ENCODE peak calls at places on chromosomes 3 and 15, in five cellular contexts. B, C, R, Z and V are unnamed samples.

GRCh38 chr3:11604139-11604895 is 39.4 kb downstream of the VGLL4 start:
- DNase-seq in B (no peak), C (peak; percentile 80), R (no peak), Z (no peak), V (peak; percentile 93)

GRCh38 chr15:49621327-49622210 is 721 bp downstream of the DTWD1 start:
- DNase-seq in B (no peak), C (peak; percentile 32), R (no peak), Z (no peak), V (peak; percentile 23)

GRCh38 chr3:127787071-127787490 is 35.2 kb downstream of the MGLL start:
- DNase-seq in B (no peak), C (no peak), R (no peak), Z (peak; percentile 95), V (no peak)

GRCh38 chr3:186075489-186075888 is 33.4 kb downstream of the ETV5 start:
- DNase-seq in B (no peak), C (no peak), R (no peak), Z (no peak), V (no peak)

GRCh38 chr15:58526647-58527192 is 94.9 kb downstream of the LIPC start:
- DNase-seq in B (no peak), C (no peak), R (no peak), Z (no peak), V (no peak)

GRCh38 chr3:10505791-10506585 is 602 bp upstream of the ATP2B2 start:
- DNase-seq in B (no peak), C (no peak), R (no peak), Z (no peak), V (no peak)

GRCh38 chr3:115040673-115041286 is 106.3 kb downstream of the ZBTB20 start:
- DNase-seq in B (peak; percentile 66), C (peak; percentile 71), R (peak; percentile 75), Z (no peak), V (peak; percentile 76)

GRCh38 chr3:123586131-123586530 is 1.3 kb upstream of the HACD2 start:
- DNase-seq in B (no peak), C (peak; percentile 53), R (peak; percentile 57), Z (no peak), V (peak; percentile 80)

GRCh38 chr3:126558336-126559071 is at the start of gene C3orf22:
- DNase-seq in B (no peak), C (no peak), R (peak; percentile 0), Z (peak; percentile 36), V (no peak)

GRCh38 chr15:100722551-100723322 is 120.3 kb downstream of the ASB7 start:
- DNase-seq in B (peak; percentile 1), C (no peak), R (no peak), Z (no peak), V (no peak)

GRCh38 chr15:57732526-57733331 is 26.2 kb downstream of the POLR2M start:
- DNase-seq in B (peak; percentile 80), C (peak; percentile 72), R (peak; percentile 86), Z (no peak), V (peak; percentile 79)

GRCh38 chr3:71606582-71606981 is 23.1 kb upstream of the FOXP1 start:
- DNase-seq in B (no peak), C (no peak), R (no peak), Z (no peak), V (no peak)

GRCh38 chr15:63551400-63551799 is 45.8 kb upstream of the FBXL22 start:
- DNase-seq in B (no peak), C (peak; percentile 82), R (no peak), Z (no peak), V (peak; percentile 77)

GRCh38 chr3:61685755-61686154 is 124.4 kb downstream of the PTPRG start:
- DNase-seq in B (no peak), C (no peak), R (peak; percentile 40), Z (no peak), V (no peak)

GRCh38 chr15:85742186-85742751 is 52.5 kb downstream of the KLHL25 start:
- DNase-seq in B (no peak), C (peak; percentile 42), R (no peak), Z (no peak), V (peak; percentile 78)

GRCh38 chr3:133269393-133269792 is 130.5 kb upstream of the BFSP2 start:
- DNase-seq in B (no peak), C (no peak), R (no peak), Z (no peak), V (no peak)

GRCh38 chr3:63795438-63795837 is 23.7 kb upstream of the C3orf49 start:
- DNase-seq in B (no peak), C (no peak), R (peak; percentile 3), Z (no peak), V (no peak)

GRCh38 chr3:78889345-78889744 is 878.5 kb downstream of the ROBO1 start:
- DNase-seq in B (no peak), C (no peak), R (no peak), Z (no peak), V (no peak)

GRCh38 chr3:3998140-3998977 is 199.1 kb downstream of the LRRN1 start:
- DNase-seq in B (no peak), C (peak; percentile 4), R (peak; percentile 55), Z (no peak), V (peak; percentile 5)

GRCh38 chr3:89411211-89411610 is 303.8 kb downstream of the EPHA3 start:
- DNase-seq in B (no peak), C (no peak), R (no peak), Z (no peak), V (no peak)

GRCh38 chr3:21936207-21936606 is 185.2 kb upstream of the ZNF385D start:
- DNase-seq in B (no peak), C (no peak), R (no peak), Z (no peak), V (no peak)

GRCh38 chr3:45611619-45612018 is 17.1 kb downstream of the LIMD1 start:
- DNase-seq in B (no peak), C (no peak), R (no peak), Z (no peak), V (no peak)

GRCh38 chr15:96347181-96348111 is 16.9 kb downstream of the NR2F2 start:
- DNase-seq in B (peak; percentile 48), C (peak; percentile 80), R (no peak), Z (no peak), V (peak; percentile 84)

GRCh38 chr15:80709542-80709941 is 14.4 kb downstream of the ABHD17C start:
- DNase-seq in B (no peak), C (no peak), R (peak; percentile 85), Z (no peak), V (no peak)

GRCh38 chr3:77014236-77014635 is 25.7 kb upstream of the ROBO2 start:
- DNase-seq in B (no peak), C (no peak), R (no peak), Z (no peak), V (no peak)

GRCh38 chr3:105448338-105448982 is 81.8 kb downstream of the ALCAM start:
- DNase-seq in B (no peak), C (no peak), R (no peak), Z (no peak), V (no peak)

GRCh38 chr15:52441846-52442245 is 86.8 kb downstream of the MYO5A start:
- DNase-seq in B (no peak), C (peak; percentile 20), R (no peak), Z (no peak), V (peak; percentile 19)

GRCh38 chr3:133924041-133924440 is 28.4 kb upstream of the RAB6B start:
- DNase-seq in B (no peak), C (no peak), R (no peak), Z (no peak), V (peak; percentile 38)

GRCh38 chr3:157104928-157105652 is 54.9 kb downstream of the CCNL1 start:
- DNase-seq in B (no peak), C (no peak), R (no peak), Z (no peak), V (no peak)

GRCh38 chr3:45226206-45226915 is at the start of gene TMEM158:
- DNase-seq in B (peak; percentile 67), C (peak; percentile 53), R (peak; percentile 91), Z (peak; percentile 88), V (peak; percentile 61)

GRCh38 chr3:31288224-31288623 is 244.5 kb upstream of the STT3B start:
- DNase-seq in B (no peak), C (no peak), R (no peak), Z (no peak), V (no peak)

GRCh38 chr15:60683156-60683555 is 204.2 kb upstream of the ICE2 start:
- DNase-seq in B (peak; percentile 15), C (no peak), R (no peak), Z (no peak), V (no peak)

GRCh38 chr3:13371100-13372075 is 48.7 kb downstream of the NUP210 start:
- DNase-seq in B (no peak), C (no peak), R (peak; percentile 15), Z (no peak), V (no peak)

GRCh38 chr3:134640872-134641470 is 9.9 kb downstream of the KY start:
- DNase-seq in B (no peak), C (peak; percentile 64), R (peak; percentile 58), Z (no peak), V (peak; percentile 80)

GRCh38 chr3:126131881-126132750 is 48.2 kb upstream of the SLC41A3 start:
- DNase-seq in B (no peak), C (no peak), R (no peak), Z (peak; percentile 49), V (no peak)

GRCh38 chr3:157785071-157785826 is 282.0 kb upstream of the VEPH1 start:
- DNase-seq in B (peak; percentile 31), C (peak; percentile 74), R (no peak), Z (no peak), V (peak; percentile 90)

GRCh38 chr15:47517737-47518136 is 199.6 kb upstream of the SEMA6D start:
- DNase-seq in B (no peak), C (peak; percentile 55), R (no peak), Z (no peak), V (peak; percentile 69)

GRCh38 chr15:89680282-89680873 is 1.2 kb upstream of the PLIN1 start:
- DNase-seq in B (peak; percentile 82), C (peak; percentile 94), R (peak; percentile 85), Z (peak; percentile 87), V (peak; percentile 89)

GRCh38 chr3:50674349-50675178 is at the start of gene DOCK3:
- DNase-seq in B (no peak), C (peak; percentile 42), R (peak; percentile 54), Z (peak; percentile 82), V (peak; percentile 50)
- TF ChIP-seq CTCF in B (no peak), C (no peak), R (no peak), Z (no peak), V (no peak)

GRCh38 chr15:92069308-92070244 is 216.1 kb downstream of the SLCO3A1 start:
- DNase-seq in B (peak; percentile 26), C (peak; percentile 76), R (peak; percentile 33), Z (no peak), V (peak; percentile 31)
- H3K4me3 ChIP-seq in B (peak overlapping the region; percentile 25), C (no peak overlapping the region), R (no peak overlapping the region), Z (no peak overlapping the region), V (no peak overlapping the region)

DNA sequence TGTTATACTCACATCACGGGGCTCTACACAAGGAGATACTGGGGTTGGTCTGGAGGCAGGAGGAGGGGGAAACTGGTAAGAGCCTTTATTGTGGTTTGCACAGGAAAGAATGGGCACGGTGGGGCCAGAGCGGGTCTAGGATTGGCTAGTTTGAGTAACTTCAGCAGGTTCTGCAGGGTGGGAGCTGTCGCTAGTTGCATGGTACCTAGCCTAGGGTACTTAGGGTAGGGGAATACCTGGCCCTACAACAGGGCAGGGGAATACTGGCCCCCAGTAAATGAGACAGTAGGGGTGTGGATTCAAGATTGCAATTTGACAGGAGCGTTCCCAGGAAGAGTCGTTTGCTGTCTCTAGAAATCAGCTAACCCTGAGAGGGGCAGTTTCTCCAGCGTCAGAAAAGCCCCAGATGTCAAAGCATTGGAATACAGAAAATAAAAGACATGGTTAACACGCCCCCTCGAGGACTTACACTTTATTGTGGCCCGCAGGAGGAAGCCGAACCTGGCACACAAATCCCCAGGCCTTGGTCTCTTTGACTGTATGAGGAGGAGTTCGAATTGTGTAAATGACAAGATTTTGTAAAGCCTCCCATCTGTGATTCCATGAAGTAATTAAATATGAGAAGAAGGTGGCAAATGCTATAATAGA is 32.0 kb downstream of the ST8SIA2 start:
- DNase-seq in B (no peak), C (no peak), R (no peak), Z (no peak), V (no peak)
- TF ChIP-seq CTCF in B (no peak), C (no peak), R (no peak), Z (no peak), V (no peak)

GRCh38 chr3:38345879-38346583 is 554 bp upstream of the XYLB start:
- DNase-seq in B (peak; percentile 9), C (peak; percentile 10), R (no peak), Z (no peak), V (no peak)
- H3K4me3 ChIP-seq in B (peak overlapping the region; percentile 74), C (no peak overlapping the region), R (no peak overlapping the region), Z (peak overlapping the region; percentile 80), V (peak overlapping the region; percentile 18)